ENCODE peak calls at places on chromosomes 3 and 15, in ten cellular contexts. Z is dorsolateral prefrontal cortex, C is ovary, S is WTC11, N is K562, M is AG10803, L is epithelial cell of esophagus, W is body of pancreas, X is heart left ventricle, Q is IMR-90. O is an unnamed sample.

GRCh38 chr3:134917631-134918030 is 122.6 kb downstream of the EPHB1 start:
- DNase-seq in Z (no peak), C (no peak), S (no peak), N (no peak), M (peak), L (no peak), W (no peak), X (no peak), Q (no peak), O (no peak)

GRCh38 chr3:114152519-114153151 is 26.2 kb downstream of the DRD3 start:
- DNase-seq in Z (peak), C (peak), S (peak), N (peak), M (peak), L (peak), W (peak), X (peak), Q (peak), O (peak)

GRCh38 chr3:193942516-193943055 is 193.4 kb upstream of the HES1 start:
- DNase-seq in Z (no peak), C (no peak), S (no peak), N (peak), M (no peak), L (no peak), W (no peak), X (no peak), Q (no peak), O (no peak)

GRCh38 chr3:101038880-101039279 is 45.7 kb upstream of the ABI3BP start:
- DNase-seq in Z (no peak), C (no peak), S (no peak), N (no peak), M (peak), L (no peak), W (no peak), X (no peak), Q (no peak), O (no peak)

GRCh38 chr15:68672781-68673205 is 94.0 kb downstream of the CORO2B start:
- DNase-seq in Z (no peak), C (peak), S (peak), N (no peak), M (peak), L (no peak), W (no peak), X (no peak), Q (peak), O (no peak)

GRCh38 chr15:60591491-60592385 is 112.8 kb upstream of the ICE2 start:
- DNase-seq in Z (peak), C (peak), S (peak), N (no peak), M (peak), L (peak), W (peak), X (peak), Q (no peak), O (no peak)

GRCh38 chr15:68203956-68204355 is 1.2 kb downstream of the CALML4 start:
- DNase-seq in Z (no peak), C (no peak), S (no peak), N (no peak), M (no peak), L (no peak), W (no peak), X (no peak), Q (no peak), O (no peak)

GRCh38 chr3:160665784-160666526 is 11.0 kb upstream of the ARL14 start:
- DNase-seq in Z (no peak), C (no peak), S (no peak), N (no peak), M (peak), L (peak), W (no peak), X (no peak), Q (peak), O (peak)

GRCh38 chr15:38308242-38308641 is 55.6 kb downstream of the SPRED1 start:
- DNase-seq in Z (no peak), C (no peak), S (no peak), N (no peak), M (no peak), L (no peak), W (no peak), X (no peak), Q (no peak), O (no peak)

GRCh38 chr15:63157891-63158431 is 684 bp upstream of the RPS27L start:
- DNase-seq in Z (peak), C (peak), S (no peak), N (peak), M (peak), L (peak), W (peak), X (no peak), Q (peak), O (peak)

GRCh38 chr15:70613259-70613658 is 150.1 kb downstream of the UACA start:
- DNase-seq in Z (no peak), C (peak), S (no peak), N (no peak), M (no peak), L (no peak), W (no peak), X (no peak), Q (no peak), O (no peak)

GRCh38 chr3:93906245-93906644 is 67.5 kb downstream of the PROS1 start:
- DNase-seq in Z (no peak), C (no peak), S (no peak), N (no peak), M (no peak), L (no peak), W (no peak), X (no peak), Q (no peak), O (no peak)

GRCh38 chr3:48952510-48953118 is 34.0 kb downstream of the ARIH2 start:
- DNase-seq in Z (no peak), C (no peak), S (peak), N (peak), M (no peak), L (peak), W (peak), X (no peak), Q (no peak), O (no peak)

GRCh38 chr3:55189359-55189801 is 261.5 kb upstream of the LRTM1 start:
- DNase-seq in Z (no peak), C (no peak), S (no peak), N (no peak), M (peak), L (no peak), W (no peak), X (no peak), Q (peak), O (no peak)

GRCh38 chr3:50423543-50423942 is 64.2 kb upstream of the TMEM115 start:
- DNase-seq in Z (no peak), C (no peak), S (no peak), N (no peak), M (no peak), L (no peak), W (no peak), X (no peak), Q (no peak), O (no peak)

GRCh38 chr15:68635142-68635541 is 56.3 kb downstream of the CORO2B start:
- DNase-seq in Z (peak), C (peak), S (no peak), N (no peak), M (peak), L (no peak), W (no peak), X (no peak), Q (no peak), O (peak)

GRCh38 chr3:156150434-156151066 is 30.2 kb downstream of the KCNAB1 start:
- DNase-seq in Z (peak), C (peak), S (peak), N (peak), M (peak), L (peak), W (peak), X (no peak), Q (peak), O (peak)

DNA sequence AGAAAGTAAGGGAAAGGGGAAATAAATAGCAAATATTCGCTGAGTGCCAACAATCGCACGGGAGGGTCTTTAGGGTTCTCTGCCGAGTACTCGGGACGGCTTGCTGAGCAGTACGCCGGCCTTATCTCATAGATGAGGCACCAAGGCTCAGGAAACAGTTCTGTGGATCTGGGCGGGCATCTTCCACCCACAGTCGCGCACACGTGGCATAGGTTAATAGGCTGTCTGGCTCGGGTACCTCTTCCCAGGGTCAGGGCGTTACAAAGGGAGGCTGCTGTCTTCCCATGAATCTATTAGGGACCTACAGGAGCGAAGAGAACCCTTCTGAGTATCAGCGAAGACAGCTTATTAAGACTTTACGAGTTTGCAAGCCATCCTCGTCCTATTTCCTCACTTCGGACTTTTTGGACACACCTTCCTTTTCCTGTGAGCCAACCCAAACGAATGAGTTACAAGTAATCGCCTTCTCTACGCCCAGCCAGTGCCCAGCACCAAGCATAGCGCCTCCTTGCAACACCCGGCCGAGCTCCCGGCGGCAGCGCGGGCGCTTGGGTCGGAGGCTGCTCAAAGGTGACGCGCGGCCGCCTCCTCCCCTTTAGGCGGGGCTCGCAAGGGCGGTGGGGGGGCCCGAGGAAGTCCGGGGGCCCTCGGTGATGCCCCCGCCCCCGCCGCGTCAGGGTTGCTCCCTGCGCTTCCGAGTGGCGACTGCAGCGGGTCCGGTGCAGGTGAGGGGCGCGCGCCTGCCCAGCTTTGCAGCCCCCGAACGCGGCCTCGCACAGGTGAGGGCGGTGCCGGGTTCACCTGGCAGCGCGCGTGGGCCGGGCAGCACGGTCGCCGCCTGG is at the start of gene MCTP2:
- DNase-seq in Z (no peak), C (peak), S (peak), N (no peak), M (peak), L (peak), W (peak), X (peak), Q (peak), O (no peak)
- TF ChIP-seq CTCF in Z (no peak), C (no peak), S (no peak), N (no peak), M (peak), L (no peak), W (peak), X (no peak), Q (peak), O (peak)

GRCh38 chr15:77505556-77505955 is 84.9 kb downstream of the HMG20A start:
- DNase-seq in Z (no peak), C (no peak), S (no peak), N (no peak), M (no peak), L (peak), W (no peak), X (no peak), Q (no peak), O (no peak)
- TF ChIP-seq CTCF in Z (no peak), C (no peak), S (no peak), N (no peak), M (no peak), L (no peak), W (no peak), X (no peak), Q (no peak), O (no peak)

DNA sequence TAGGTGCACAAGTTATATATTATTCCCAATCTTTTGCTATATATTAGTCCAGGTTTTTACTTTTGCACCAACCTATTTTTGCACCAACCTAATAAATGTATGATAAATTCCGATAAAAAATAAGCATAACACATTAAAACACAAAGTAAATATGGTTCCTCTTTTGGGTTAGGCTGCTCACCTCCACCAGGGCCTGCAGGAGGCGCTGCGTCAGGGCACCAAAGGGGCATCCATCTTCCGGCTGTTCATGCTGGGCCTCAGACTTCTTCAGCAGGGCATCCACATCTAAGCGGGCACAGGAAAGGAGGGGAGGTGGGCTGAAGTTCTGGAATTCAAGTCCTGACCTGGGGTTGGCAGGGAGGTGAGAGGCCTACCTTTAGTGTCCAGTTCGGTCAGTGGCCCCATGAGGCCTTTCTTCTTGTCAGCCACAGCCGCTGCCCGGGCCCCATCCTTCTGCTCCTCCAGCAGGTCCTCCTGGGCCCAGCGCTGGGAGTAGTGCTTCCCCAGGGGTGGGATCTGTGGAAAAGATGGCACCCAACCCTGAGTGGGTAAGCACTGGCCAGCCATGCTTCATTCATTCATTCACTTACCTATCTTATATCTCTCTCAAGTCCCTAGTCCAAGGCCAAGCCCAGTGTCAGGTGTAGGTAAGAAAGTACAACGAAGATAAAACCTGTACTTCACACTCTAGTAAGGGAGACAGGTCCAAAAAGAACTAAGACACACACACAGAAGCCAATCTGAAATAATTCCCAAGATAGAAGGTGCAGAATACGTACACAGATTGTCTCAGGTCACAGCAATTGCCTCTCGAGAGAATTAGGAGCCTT is 5.2 kb downstream of the TADA3 start:
- DNase-seq in Z (no peak), C (no peak), S (no peak), N (peak), M (no peak), L (no peak), W (no peak), X (no peak), Q (no peak), O (no peak)
- TF ChIP-seq CTCF in Z (no peak), C (no peak), S (peak), N (peak), M (peak), L (peak), W (no peak), X (no peak), Q (peak), O (peak)

GRCh38 chr3:187678869-187679268 is 8.7 kb upstream of the SST start:
- DNase-seq in Z (peak), C (peak), S (peak), N (peak), M (peak), L (peak), W (peak), X (no peak), Q (peak), O (peak)
- TF ChIP-seq CTCF in Z (peak), C (no peak), S (no peak), N (peak), M (peak), L (peak), W (peak), X (peak), Q (peak), O (peak)

GRCh38 chr3:21752749-21753347 is 1.8 kb upstream of the ZNF385D start:
- DNase-seq in Z (no peak), C (no peak), S (no peak), N (peak), M (peak), L (peak), W (no peak), X (no peak), Q (peak), O (peak)
- TF ChIP-seq CTCF in Z (peak), C (no peak), S (peak), N (peak), M (peak), L (peak), W (peak), X (peak), Q (peak), O (peak)

GRCh38 chr3:170054204-170054603 is 16.4 kb downstream of the GPR160 start:
- DNase-seq in Z (no peak), C (no peak), S (no peak), N (peak), M (no peak), L (peak), W (no peak), X (no peak), Q (no peak), O (no peak)
- TF ChIP-seq CTCF in Z (no peak), C (no peak), S (no peak), N (peak), M (peak), L (peak), W (peak), X (no peak), Q (peak), O (peak)

O was measured in AG09319.